ENCODE peak calls at places on chromosomes 6 and 20, in seven cellular contexts. One of them, this sample, is unnamed.

GRCh38 chr20:42494290-42494689 is 695.4 kb downstream of the PTPRT start:
- DNase-seq in epithelial cell of esophagus: peak
- DNase-seq in cardiac muscle cell: no peak
- DNase-seq in aorta: no peak
- DNase-seq in breast epithelium: no peak
- DNase-seq in skeletal muscle cell: no peak
- DNase-seq in fibroblast of the aortic adventitia: no peak
- DNase-seq in this sample: no peak

GRCh38 chr6:166910601-166911000 is 45.7 kb downstream of the RNASET2 start:
- DNase-seq in epithelial cell of esophagus: peak
- DNase-seq in cardiac muscle cell: no peak
- DNase-seq in aorta: no peak
- DNase-seq in breast epithelium: no peak
- DNase-seq in skeletal muscle cell: peak
- DNase-seq in fibroblast of the aortic adventitia: no peak
- DNase-seq in this sample: no peak

GRCh38 chr6:122798099-122798641 is 9.1 kb downstream of the SMPDL3A start:
- DNase-seq in epithelial cell of esophagus: peak
- DNase-seq in cardiac muscle cell: peak
- DNase-seq in aorta: no peak
- DNase-seq in breast epithelium: no peak
- DNase-seq in skeletal muscle cell: peak
- DNase-seq in fibroblast of the aortic adventitia: peak
- DNase-seq in this sample: no peak

GRCh38 chr20:23203310-23203709 is 117.2 kb upstream of the CD93 start:
- DNase-seq in epithelial cell of esophagus: no peak
- DNase-seq in cardiac muscle cell: no peak
- DNase-seq in aorta: no peak
- DNase-seq in breast epithelium: no peak
- DNase-seq in skeletal muscle cell: no peak
- DNase-seq in fibroblast of the aortic adventitia: peak
- DNase-seq in this sample: no peak

GRCh38 chr6:40894962-40895799 is 143.8 kb downstream of the UNC5CL start:
- DNase-seq in epithelial cell of esophagus: peak
- DNase-seq in cardiac muscle cell: peak
- DNase-seq in aorta: peak
- DNase-seq in breast epithelium: no peak
- DNase-seq in skeletal muscle cell: no peak
- DNase-seq in fibroblast of the aortic adventitia: peak
- DNase-seq in this sample: peak

GRCh38 chr20:41155267-41155666 is 17.9 kb downstream of the PLCG1 start:
- DNase-seq in epithelial cell of esophagus: no peak
- DNase-seq in cardiac muscle cell: no peak
- DNase-seq in aorta: no peak
- DNase-seq in breast epithelium: no peak
- DNase-seq in skeletal muscle cell: no peak
- DNase-seq in fibroblast of the aortic adventitia: peak
- DNase-seq in this sample: no peak

GRCh38 chr20:23151008-23151703 is 65.0 kb upstream of the CD93 start:
- DNase-seq in epithelial cell of esophagus: no peak
- DNase-seq in cardiac muscle cell: no peak
- DNase-seq in aorta: no peak
- DNase-seq in breast epithelium: no peak
- DNase-seq in skeletal muscle cell: no peak
- DNase-seq in fibroblast of the aortic adventitia: no peak
- DNase-seq in this sample: no peak

GRCh38 chr6:26311012-26311384 is 54.0 kb upstream of the BTN3A2 start:
- DNase-seq in epithelial cell of esophagus: peak
- DNase-seq in cardiac muscle cell: peak
- DNase-seq in aorta: no peak
- DNase-seq in breast epithelium: no peak
- DNase-seq in skeletal muscle cell: no peak
- DNase-seq in fibroblast of the aortic adventitia: peak
- DNase-seq in this sample: peak

GRCh38 chr6:56790424-56790823 is 147.7 kb upstream of the DST start:
- DNase-seq in epithelial cell of esophagus: no peak
- DNase-seq in cardiac muscle cell: no peak
- DNase-seq in aorta: no peak
- DNase-seq in breast epithelium: no peak
- DNase-seq in skeletal muscle cell: no peak
- DNase-seq in fibroblast of the aortic adventitia: no peak
- DNase-seq in this sample: no peak

GRCh38 chr6:11083491-11083890 is 10.1 kb upstream of the SMIM13 start:
- DNase-seq in epithelial cell of esophagus: peak
- DNase-seq in cardiac muscle cell: peak
- DNase-seq in aorta: no peak
- DNase-seq in breast epithelium: no peak
- DNase-seq in skeletal muscle cell: no peak
- DNase-seq in fibroblast of the aortic adventitia: peak
- DNase-seq in this sample: no peak

GRCh38 chr6:112744827-112745226 is 397.7 kb downstream of the RFPL4B start:
- DNase-seq in epithelial cell of esophagus: no peak
- DNase-seq in cardiac muscle cell: no peak
- DNase-seq in aorta: no peak
- DNase-seq in breast epithelium: no peak
- DNase-seq in skeletal muscle cell: no peak
- DNase-seq in fibroblast of the aortic adventitia: no peak
- DNase-seq in this sample: no peak

GRCh38 chr6:42498473-42499128 is 46.9 kb upstream of the TRERF1 start:
- DNase-seq in epithelial cell of esophagus: no peak
- DNase-seq in cardiac muscle cell: no peak
- DNase-seq in aorta: no peak
- DNase-seq in breast epithelium: no peak
- DNase-seq in skeletal muscle cell: no peak
- DNase-seq in fibroblast of the aortic adventitia: no peak
- DNase-seq in this sample: peak

GRCh38 chr20:31785089-31785488 is 34.1 kb upstream of the MYLK2 start:
- DNase-seq in epithelial cell of esophagus: peak
- DNase-seq in cardiac muscle cell: no peak
- DNase-seq in aorta: no peak
- DNase-seq in breast epithelium: no peak
- DNase-seq in skeletal muscle cell: no peak
- DNase-seq in fibroblast of the aortic adventitia: no peak
- DNase-seq in this sample: no peak

GRCh38 chr6:148628251-148628650 is 118.6 kb upstream of the UST start:
- DNase-seq in epithelial cell of esophagus: no peak
- DNase-seq in cardiac muscle cell: no peak
- DNase-seq in aorta: no peak
- DNase-seq in breast epithelium: no peak
- DNase-seq in skeletal muscle cell: no peak
- DNase-seq in fibroblast of the aortic adventitia: no peak
- DNase-seq in this sample: no peak

DNA sequence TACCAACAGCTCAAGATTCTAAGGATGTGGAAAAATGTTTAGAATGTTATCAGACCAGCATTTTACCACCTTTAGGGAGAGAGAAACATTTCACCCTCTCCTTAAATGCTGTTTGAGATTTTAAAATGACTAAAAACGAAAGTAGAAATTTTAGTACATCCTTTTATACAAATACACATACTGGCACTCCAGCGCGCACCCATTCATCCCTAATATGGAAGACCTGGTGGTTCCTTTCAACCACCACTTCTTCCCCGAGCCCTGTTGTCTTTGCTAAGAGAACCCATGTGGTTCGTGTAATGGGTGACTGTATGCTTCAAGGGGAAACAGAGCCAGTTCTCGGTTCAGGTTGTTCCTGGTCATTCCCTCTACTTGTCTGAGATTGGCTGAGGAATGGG is 21.3 kb downstream of the SPATA2 start:
- DNase-seq in epithelial cell of esophagus: no peak
- DNase-seq in cardiac muscle cell: no peak
- DNase-seq in aorta: no peak
- DNase-seq in breast epithelium: no peak
- DNase-seq in skeletal muscle cell: no peak
- DNase-seq in fibroblast of the aortic adventitia: no peak
- DNase-seq in this sample: no peak
- H3K4me3 ChIP-seq in epithelial cell of esophagus: no peak
- H3K4me3 ChIP-seq in cardiac muscle cell: no peak
- H3K4me3 ChIP-seq in aorta: no peak
- H3K4me3 ChIP-seq in breast epithelium: no peak
- H3K4me3 ChIP-seq in skeletal muscle cell: no peak
- H3K4me3 ChIP-seq in fibroblast of the aortic adventitia: no peak
- H3K4me3 ChIP-seq in this sample: no peak

GRCh38 chr6:106973841-106974336 is 640 bp downstream of the CD24 start:
- DNase-seq in epithelial cell of esophagus: peak
- DNase-seq in cardiac muscle cell: no peak
- DNase-seq in aorta: no peak
- DNase-seq in breast epithelium: peak
- DNase-seq in skeletal muscle cell: no peak
- DNase-seq in fibroblast of the aortic adventitia: no peak
- DNase-seq in this sample: peak
- H3K4me3 ChIP-seq in epithelial cell of esophagus: peak
- H3K4me3 ChIP-seq in cardiac muscle cell: peak
- H3K4me3 ChIP-seq in aorta: no peak
- H3K4me3 ChIP-seq in breast epithelium: peak
- H3K4me3 ChIP-seq in skeletal muscle cell: peak
- H3K4me3 ChIP-seq in fibroblast of the aortic adventitia: peak
- H3K4me3 ChIP-seq in this sample: peak

GRCh38 chr6:13463941-13464340 is 23.5 kb downstream of the GFOD1 start:
- DNase-seq in epithelial cell of esophagus: no peak
- DNase-seq in cardiac muscle cell: no peak
- DNase-seq in aorta: no peak
- DNase-seq in breast epithelium: no peak
- DNase-seq in skeletal muscle cell: no peak
- DNase-seq in fibroblast of the aortic adventitia: no peak
- DNase-seq in this sample: no peak

GRCh38 chr6:13468839-13469238 is 18.6 kb downstream of the GFOD1 start:
- DNase-seq in epithelial cell of esophagus: no peak
- DNase-seq in cardiac muscle cell: no peak
- DNase-seq in aorta: no peak
- DNase-seq in breast epithelium: no peak
- DNase-seq in skeletal muscle cell: no peak
- DNase-seq in fibroblast of the aortic adventitia: no peak
- DNase-seq in this sample: no peak

GRCh38 chr6:13467216-13467600 is 20.2 kb downstream of the GFOD1 start:
- DNase-seq in epithelial cell of esophagus: no peak
- DNase-seq in cardiac muscle cell: no peak
- DNase-seq in aorta: no peak
- DNase-seq in breast epithelium: no peak
- DNase-seq in skeletal muscle cell: no peak
- DNase-seq in fibroblast of the aortic adventitia: no peak
- DNase-seq in this sample: no peak

GRCh38 chr6:13465734-13466133 is 21.7 kb downstream of the GFOD1 start:
- DNase-seq in epithelial cell of esophagus: no peak
- DNase-seq in cardiac muscle cell: no peak
- DNase-seq in aorta: no peak
- DNase-seq in breast epithelium: no peak
- DNase-seq in skeletal muscle cell: no peak
- DNase-seq in fibroblast of the aortic adventitia: no peak
- DNase-seq in this sample: no peak

DNA sequence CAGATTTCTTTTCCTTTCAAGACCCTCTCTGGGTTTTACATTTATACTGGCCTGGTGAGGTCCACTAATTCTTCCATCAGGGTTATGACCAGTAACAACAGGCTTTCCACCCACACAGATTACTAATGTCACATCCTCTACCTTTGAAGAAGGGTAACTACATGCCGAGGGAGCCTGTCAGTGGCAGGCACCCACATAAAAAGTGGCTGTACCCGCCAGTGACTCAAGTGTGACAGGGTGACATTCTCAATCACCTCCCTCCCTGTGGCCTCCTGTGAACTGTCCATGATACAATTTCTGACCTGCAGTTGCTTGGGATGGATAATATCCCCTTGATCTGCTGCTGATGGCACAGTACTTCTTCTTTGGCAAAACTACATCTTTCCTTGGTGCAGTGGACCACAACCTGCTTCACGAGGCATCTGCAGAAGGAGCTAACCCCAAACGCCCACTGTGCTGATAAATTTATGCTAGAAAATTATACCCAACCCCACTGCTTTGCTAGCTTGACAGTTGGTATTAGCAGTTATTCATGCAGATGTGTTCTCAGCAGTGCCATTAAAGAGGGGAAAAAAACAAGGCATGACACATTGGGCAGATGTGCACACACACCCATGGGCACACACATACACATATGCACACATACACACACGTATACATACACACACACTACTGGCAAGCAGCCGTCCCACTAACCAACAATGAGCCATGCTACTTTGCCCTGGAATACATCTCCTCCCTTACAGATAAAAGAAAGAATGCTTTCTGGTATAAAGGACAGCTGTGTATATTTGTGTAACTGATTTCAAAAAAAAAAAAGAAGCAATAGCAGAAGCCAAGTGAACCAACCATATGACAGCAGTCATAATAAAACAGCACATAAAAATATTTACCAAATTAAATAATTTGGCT is 20.8 kb downstream of the GFOD1 start:
- DNase-seq in epithelial cell of esophagus: no peak
- DNase-seq in cardiac muscle cell: no peak
- DNase-seq in aorta: no peak
- DNase-seq in breast epithelium: no peak
- DNase-seq in skeletal muscle cell: no peak
- DNase-seq in fibroblast of the aortic adventitia: no peak
- DNase-seq in this sample: no peak
- H3K4me3 ChIP-seq in epithelial cell of esophagus: no peak
- H3K4me3 ChIP-seq in cardiac muscle cell: no peak
- H3K4me3 ChIP-seq in aorta: no peak
- H3K4me3 ChIP-seq in breast epithelium: no peak
- H3K4me3 ChIP-seq in skeletal muscle cell: no peak
- H3K4me3 ChIP-seq in fibroblast of the aortic adventitia: no peak
- H3K4me3 ChIP-seq in this sample: no peak

GRCh38 chr6:33077908-33078307 is 2.1 kb downstream of the HLA-DPB1 start:
- DNase-seq in epithelial cell of esophagus: no peak
- DNase-seq in cardiac muscle cell: no peak
- DNase-seq in aorta: peak
- DNase-seq in breast epithelium: no peak
- DNase-seq in skeletal muscle cell: no peak
- DNase-seq in fibroblast of the aortic adventitia: no peak
- DNase-seq in this sample: no peak

GRCh38 chr6:33075568-33076405 is at the start of gene HLA-DPB1:
- DNase-seq in epithelial cell of esophagus: peak
- DNase-seq in cardiac muscle cell: peak
- DNase-seq in aorta: no peak
- DNase-seq in breast epithelium: no peak
- DNase-seq in skeletal muscle cell: no peak
- DNase-seq in fibroblast of the aortic adventitia: peak
- DNase-seq in this sample: no peak

GRCh38 chr6:33078442-33078841 is 2.7 kb downstream of the HLA-DPB1 start:
- DNase-seq in epithelial cell of esophagus: no peak
- DNase-seq in cardiac muscle cell: no peak
- DNase-seq in aorta: no peak
- DNase-seq in breast epithelium: no peak
- DNase-seq in skeletal muscle cell: no peak
- DNase-seq in fibroblast of the aortic adventitia: no peak
- DNase-seq in this sample: no peak

GRCh38 chr6:33075208-33075567 is 602 bp upstream of the HLA-DPB1 start:
- DNase-seq in epithelial cell of esophagus: no peak
- DNase-seq in cardiac muscle cell: no peak
- DNase-seq in aorta: no peak
- DNase-seq in breast epithelium: no peak
- DNase-seq in skeletal muscle cell: no peak
- DNase-seq in fibroblast of the aortic adventitia: no peak
- DNase-seq in this sample: no peak

DNA sequence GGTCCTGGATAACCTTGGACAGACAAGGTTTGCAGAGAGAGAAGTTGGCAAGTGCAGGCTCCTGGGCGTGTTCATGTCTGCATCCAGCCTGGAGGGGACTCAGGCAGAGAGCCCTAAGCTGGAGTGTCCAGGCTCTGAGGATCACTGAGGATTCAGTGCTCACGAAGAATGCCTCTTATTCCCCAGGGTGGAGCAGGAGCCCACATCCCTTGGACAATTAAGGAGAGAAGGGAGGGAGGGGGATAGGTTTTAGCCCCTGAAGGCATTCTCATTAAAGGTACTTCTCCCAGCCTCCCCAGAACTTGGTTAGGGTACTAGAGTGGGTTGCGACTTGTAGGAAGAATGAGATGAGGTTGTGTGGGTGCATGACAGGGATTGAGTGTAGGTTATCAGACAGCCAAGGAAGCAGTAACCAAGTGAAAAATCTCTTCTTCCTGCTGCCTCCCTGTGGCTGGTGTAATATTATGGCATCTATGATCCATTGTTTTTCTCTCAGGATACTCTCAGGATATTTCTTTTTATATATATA is 680 bp downstream of the HLA-DPB1 start:
- DNase-seq in epithelial cell of esophagus: no peak
- DNase-seq in cardiac muscle cell: no peak
- DNase-seq in aorta: no peak
- DNase-seq in breast epithelium: no peak
- DNase-seq in skeletal muscle cell: no peak
- DNase-seq in fibroblast of the aortic adventitia: no peak
- DNase-seq in this sample: no peak
- H3K4me3 ChIP-seq in epithelial cell of esophagus: no peak
- H3K4me3 ChIP-seq in cardiac muscle cell: no peak
- H3K4me3 ChIP-seq in aorta: no peak
- H3K4me3 ChIP-seq in breast epithelium: peak
- H3K4me3 ChIP-seq in skeletal muscle cell: no peak
- H3K4me3 ChIP-seq in fibroblast of the aortic adventitia: no peak
- H3K4me3 ChIP-seq in this sample: no peak

This sample was measured in BE2C.